ENCODE peak calls at places on chromosomes 4 and X, in seven cellular contexts. K, L, S, A, Z, B and C are unnamed samples.

GRCh38 chr4:84855774-84856173 is 110.7 kb downstream of the WDFY3 start:
- DNase-seq in K (no peak), L (no peak), S (no peak), A (no peak), Z (no peak), B (peak; percentile 18), C (no peak)

GRCh38 chrX:48883729-48884128 is 13.8 kb downstream of the TIMM17B start:
- DNase-seq in K (no peak), L (no peak), S (no peak), A (peak; percentile 8), Z (no peak), B (no peak), C (peak; percentile 17)

GRCh38 chrX:40055495-40055894 is 42.3 kb downstream of the BCOR start:
- DNase-seq in K (no peak), L (no peak), S (no peak), A (no peak), Z (no peak), B (no peak), C (no peak)

GRCh38 chrX:73758253-73758652 is 195.3 kb downstream of the CHIC1 start:
- DNase-seq in K (peak; percentile 15), L (no peak), S (no peak), A (no peak), Z (no peak), B (no peak), C (peak; percentile 2)

GRCh38 chr4:62709618-62710252 is 1509.6 kb downstream of the ADGRL3 start:
- DNase-seq in K (no peak), L (peak; percentile 6), S (no peak), A (peak; percentile 16), Z (no peak), B (peak; percentile 34), C (peak; percentile 67)

GRCh38 chr4:82524570-82525152 is 37.1 kb downstream of the TMEM150C start:
- DNase-seq in K (no peak), L (no peak), S (no peak), A (no peak), Z (no peak), B (peak; percentile 54), C (peak; percentile 45)

GRCh38 chr4:3384771-3385701 is 56.7 kb upstream of the HGFAC start:
- DNase-seq in K (no peak), L (no peak), S (no peak), A (no peak), Z (no peak), B (peak; percentile 35), C (no peak)

GRCh38 chr4:65943076-65943475 is 272.8 kb upstream of the EPHA5 start:
- DNase-seq in K (no peak), L (no peak), S (no peak), A (no peak), Z (peak; percentile 2), B (peak; percentile 63), C (peak; percentile 89)

GRCh38 chr4:91113130-91113706 is 986.0 kb downstream of the CCSER1 start:
- DNase-seq in K (peak; percentile 5), L (peak; percentile 20), S (peak; percentile 28), A (peak; percentile 28), Z (peak; percentile 3), B (peak; percentile 7), C (peak; percentile 82)

GRCh38 chr4:66572949-66573348 is 902.7 kb upstream of the EPHA5 start:
- DNase-seq in K (no peak), L (no peak), S (no peak), A (no peak), Z (no peak), B (no peak), C (no peak)

DNA sequence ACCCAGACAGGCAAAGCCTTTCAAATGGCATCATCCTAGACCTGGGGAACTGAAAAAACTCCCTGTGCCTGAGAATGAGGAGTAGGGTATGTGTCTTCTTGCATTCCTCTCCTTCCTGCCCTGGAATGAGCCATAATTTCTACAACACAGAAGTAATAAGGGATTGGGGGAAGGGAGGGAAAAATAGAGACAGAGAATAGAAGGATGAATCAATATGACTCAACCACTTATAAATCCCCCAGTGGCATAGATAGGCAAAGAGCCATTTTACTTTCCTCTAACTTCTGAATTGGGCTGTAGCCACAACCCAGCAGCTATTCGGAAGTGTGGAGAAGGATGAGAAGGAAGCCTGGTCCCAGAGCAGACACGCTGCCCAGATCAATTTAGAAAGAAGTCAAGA is 99.9 kb downstream of the NHS start:
- DNase-seq in K (no peak), L (no peak), S (no peak), A (no peak), Z (no peak), B (no peak), C (no peak)
- TF ChIP-seq REST in K (no peak), L (no peak), S (no peak), A (no peak), Z (no peak), B (no peak), C (no peak)

GRCh38 chrX:10193587-10193986 is 36.8 kb downstream of the CLCN4 start:
- DNase-seq in K (no peak), L (no peak), S (no peak), A (no peak), Z (no peak), B (no peak), C (no peak)

GRCh38 chrX:10186355-10186754 is 29.6 kb downstream of the CLCN4 start:
- DNase-seq in K (no peak), L (no peak), S (no peak), A (no peak), Z (no peak), B (no peak), C (peak; percentile 4)

GRCh38 chrX:10190367-10190766 is 33.6 kb downstream of the CLCN4 start:
- DNase-seq in K (no peak), L (peak; percentile 63), S (peak; percentile 41), A (peak; percentile 59), Z (peak; percentile 68), B (peak; percentile 72), C (peak; percentile 50)

GRCh38 chrX:10187421-10187820 is 30.6 kb downstream of the CLCN4 start:
- DNase-seq in K (no peak), L (no peak), S (no peak), A (no peak), Z (no peak), B (no peak), C (no peak)

DNA sequence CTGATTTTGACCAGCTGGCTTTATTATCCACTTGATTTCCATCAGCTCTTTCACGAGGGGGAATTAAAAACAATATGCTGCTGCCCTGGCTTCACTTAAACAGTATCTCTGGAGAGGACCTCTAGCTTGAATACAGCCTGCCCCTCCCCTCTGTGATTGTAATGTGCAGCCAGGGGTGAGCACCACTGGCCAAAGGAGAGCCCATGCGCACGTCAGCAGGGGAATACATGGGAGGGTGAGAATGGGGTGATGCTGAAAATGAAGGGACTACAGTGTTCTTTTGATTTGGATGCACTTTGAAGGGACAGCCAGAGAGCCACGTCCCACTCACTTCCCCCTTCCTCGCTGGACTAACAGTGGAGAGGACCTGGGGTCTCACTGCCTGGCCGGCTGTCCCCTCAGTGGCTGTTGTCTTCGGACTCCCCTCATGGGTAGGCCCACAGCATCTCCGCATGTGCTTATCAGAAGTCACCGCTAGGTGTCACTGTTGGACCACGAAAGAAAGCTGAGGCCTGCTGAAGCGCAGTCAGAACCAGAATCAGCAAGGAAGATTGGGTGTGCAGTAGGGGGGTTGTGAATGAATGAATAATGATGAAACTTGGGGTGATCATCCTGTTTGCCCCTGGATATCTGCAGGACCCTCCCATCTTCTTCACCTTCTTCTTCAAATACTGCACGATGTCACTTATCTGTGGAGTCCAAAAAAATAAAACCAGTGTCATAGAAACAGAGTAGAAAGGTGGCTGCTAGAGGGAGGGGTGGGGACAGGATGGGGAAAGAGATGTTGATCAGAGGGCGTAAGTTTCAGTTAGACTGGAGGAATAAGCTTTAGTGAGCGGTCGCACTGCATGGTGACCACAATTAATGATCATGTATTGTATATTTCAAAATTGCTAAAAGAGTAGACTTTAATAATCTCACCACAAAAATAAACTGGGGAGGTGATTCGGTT is 32.8 kb downstream of the CLCN4 start:
- DNase-seq in K (no peak), L (peak; percentile 80), S (peak; percentile 51), A (peak; percentile 72), Z (peak; percentile 70), B (peak; percentile 57), C (peak; percentile 73)
- H3K4me2 ChIP-seq in K (no peak overlapping the region), L (no peak overlapping the region), S (no peak overlapping the region), A (no peak overlapping the region), Z (peak overlapping the region; percentile 71), B (no peak overlapping the region), C (no peak overlapping the region)

GRCh38 chrX:12080265-12080664 is 58.0 kb upstream of the FRMPD4 start:
- DNase-seq in K (no peak), L (peak; percentile 8), S (no peak), A (peak; percentile 18), Z (peak; percentile 6), B (peak; percentile 2), C (peak; percentile 72)
- TF ChIP-seq REST in K (no peak), L (no peak), S (no peak), A (no peak), Z (no peak), B (no peak), C (no peak)

GRCh38 chr4:40840985-40841571 is 91.3 kb downstream of the NSUN7 start:
- DNase-seq in K (peak; percentile 64), L (peak; percentile 73), S (peak; percentile 71), A (peak; percentile 72), Z (peak; percentile 33), B (peak; percentile 70), C (peak; percentile 98)
- H3K4me2 ChIP-seq in K (peak overlapping the region; percentile 46), L (no peak overlapping the region), S (peak overlapping the region; percentile 21), A (peak overlapping the region; percentile 35), Z (no peak overlapping the region), B (no peak overlapping the region), C (no peak overlapping the region)

GRCh38 chr4:37825943-37826281 is 574 bp upstream of the PGM2 start:
- DNase-seq in K (no peak), L (peak; percentile 47), S (no peak), A (peak; percentile 43), Z (no peak), B (no peak), C (peak; percentile 37)
- TF ChIP-seq REST in K (no peak), L (no peak), S (no peak), A (no peak), Z (no peak), B (no peak), C (no peak)

GRCh38 chrX:134804779-134805178 is 146.5 kb upstream of the PLAC1 start:
- DNase-seq in K (no peak), L (no peak), S (no peak), A (no peak), Z (no peak), B (no peak), C (no peak)

GRCh38 chrX:134803060-134803459 is 144.8 kb upstream of the PLAC1 start:
- DNase-seq in K (no peak), L (peak; percentile 35), S (no peak), A (no peak), Z (no peak), B (peak; percentile 38), C (no peak)

GRCh38 chrX:134801267-134801666 is 143.0 kb upstream of the PLAC1 start:
- DNase-seq in K (no peak), L (peak; percentile 58), S (no peak), A (no peak), Z (no peak), B (peak; percentile 32), C (no peak)

GRCh38 chrX:134806707-134807038 is 148.4 kb upstream of the PLAC1 start:
- DNase-seq in K (no peak), L (no peak), S (no peak), A (no peak), Z (no peak), B (no peak), C (no peak)

GRCh38 chrX:134803551-134804183 is 145.4 kb upstream of the PLAC1 start:
- DNase-seq in K (no peak), L (peak; percentile 67), S (no peak), A (no peak), Z (no peak), B (peak; percentile 31), C (peak; percentile 48)
- H3K4me2 ChIP-seq in K (no peak overlapping the region), L (peak overlapping the region; percentile 42), S (peak overlapping the region; percentile 12), A (no peak overlapping the region), Z (no peak overlapping the region), B (peak overlapping the region; percentile 58), C (peak overlapping the region; percentile 49)